ENCODE peak calls at places on chromosome X, in eight cellular contexts. One of them, this sample, is unnamed.

GRCh38 chrX:78333521-78333920 is 6.1 kb upstream of the CYSLTR1 start:
- DNase-seq in RWPE2: no peak
- DNase-seq in psoas muscle: no peak
- DNase-seq in A549: no peak
- DNase-seq in fibroblast of lung: no peak
- DNase-seq in OCI-LY7: peak
- DNase-seq in neuronal stem cell: no peak
- DNase-seq in ovary: no peak
- DNase-seq in this sample: no peak

GRCh38 chrX:142978130-142978684 is 47.5 kb upstream of the SPANXN4 start:
- DNase-seq in RWPE2: no peak
- DNase-seq in fibroblast of lung: no peak
- DNase-seq in A549: no peak
- DNase-seq in ovary: no peak
- DNase-seq in psoas muscle: no peak
- DNase-seq in neuronal stem cell: no peak
- DNase-seq in OCI-LY7: no peak
- DNase-seq in this sample: no peak

GRCh38 chrX:19839770-19840254 is 47.6 kb downstream of the SH3KBP1 start:
- DNase-seq in OCI-LY7: peak
- DNase-seq in psoas muscle: no peak
- DNase-seq in neuronal stem cell: no peak
- DNase-seq in ovary: no peak
- DNase-seq in fibroblast of lung: no peak
- DNase-seq in RWPE2: no peak
- DNase-seq in A549: no peak
- DNase-seq in this sample: peak

GRCh38 chrX:15142084-15142715 is 127.7 kb downstream of the ASB9 start:
- DNase-seq in A549: no peak
- DNase-seq in fibroblast of lung: no peak
- DNase-seq in RWPE2: no peak
- DNase-seq in psoas muscle: no peak
- DNase-seq in neuronal stem cell: no peak
- DNase-seq in ovary: no peak
- DNase-seq in OCI-LY7: no peak
- DNase-seq in this sample: peak

GRCh38 chrX:136030357-136031225 is 45.4 kb downstream of the SLC9A6 start:
- DNase-seq in fibroblast of lung: peak
- DNase-seq in neuronal stem cell: no peak
- DNase-seq in psoas muscle: peak
- DNase-seq in OCI-LY7: no peak
- DNase-seq in ovary: no peak
- DNase-seq in RWPE2: no peak
- DNase-seq in A549: no peak
- DNase-seq in this sample: no peak

GRCh38 chrX:136147966-136148365 is 633 bp downstream of the FHL1 start:
- DNase-seq in ovary: peak
- DNase-seq in A549: no peak
- DNase-seq in fibroblast of lung: no peak
- DNase-seq in OCI-LY7: no peak
- DNase-seq in RWPE2: no peak
- DNase-seq in psoas muscle: peak
- DNase-seq in neuronal stem cell: no peak
- DNase-seq in this sample: no peak

GRCh38 chrX:139078761-139079160 is 367.2 kb upstream of the FGF13 start:
- DNase-seq in OCI-LY7: no peak
- DNase-seq in psoas muscle: no peak
- DNase-seq in RWPE2: no peak
- DNase-seq in A549: no peak
- DNase-seq in neuronal stem cell: no peak
- DNase-seq in ovary: no peak
- DNase-seq in fibroblast of lung: peak
- DNase-seq in this sample: no peak

GRCh38 chrX:39507034-39507433 is 590.7 kb downstream of the BCOR start:
- DNase-seq in ovary: no peak
- DNase-seq in psoas muscle: no peak
- DNase-seq in fibroblast of lung: no peak
- DNase-seq in neuronal stem cell: no peak
- DNase-seq in RWPE2: no peak
- DNase-seq in A549: no peak
- DNase-seq in OCI-LY7: no peak
- DNase-seq in this sample: no peak

GRCh38 chrX:14948701-14949100 is 75.5 kb downstream of the MOSPD2 start:
- DNase-seq in fibroblast of lung: no peak
- DNase-seq in OCI-LY7: no peak
- DNase-seq in ovary: no peak
- DNase-seq in psoas muscle: no peak
- DNase-seq in A549: peak
- DNase-seq in RWPE2: no peak
- DNase-seq in neuronal stem cell: no peak
- DNase-seq in this sample: peak

GRCh38 chrX:53285591-53285990 is 4.2 kb upstream of the IQSEC2 start:
- DNase-seq in ovary: no peak
- DNase-seq in neuronal stem cell: no peak
- DNase-seq in A549: no peak
- DNase-seq in fibroblast of lung: no peak
- DNase-seq in OCI-LY7: no peak
- DNase-seq in RWPE2: no peak
- DNase-seq in psoas muscle: no peak
- DNase-seq in this sample: no peak

GRCh38 chrX:19991350-19991718 is 473 bp upstream of the BCLAF3 start:
- DNase-seq in fibroblast of lung: no peak
- DNase-seq in A549: no peak
- DNase-seq in psoas muscle: no peak
- DNase-seq in ovary: no peak
- DNase-seq in neuronal stem cell: no peak
- DNase-seq in RWPE2: no peak
- DNase-seq in OCI-LY7: peak
- DNase-seq in this sample: no peak

GRCh38 chrX:21800344-21800770 is 39.1 kb upstream of the MBTPS2 start:
- DNase-seq in fibroblast of lung: peak
- DNase-seq in ovary: no peak
- DNase-seq in OCI-LY7: no peak
- DNase-seq in psoas muscle: no peak
- DNase-seq in A549: peak
- DNase-seq in neuronal stem cell: no peak
- DNase-seq in RWPE2: no peak
- DNase-seq in this sample: peak

GRCh38 chrX:40199704-40200103 is 101.9 kb upstream of the BCOR start:
- DNase-seq in ovary: no peak
- DNase-seq in A549: no peak
- DNase-seq in fibroblast of lung: no peak
- DNase-seq in neuronal stem cell: no peak
- DNase-seq in OCI-LY7: no peak
- DNase-seq in RWPE2: no peak
- DNase-seq in psoas muscle: no peak
- DNase-seq in this sample: no peak

GRCh38 chrX:11881485-11882170 is 123.6 kb downstream of the MSL3 start:
- DNase-seq in ovary: no peak
- DNase-seq in psoas muscle: no peak
- DNase-seq in neuronal stem cell: no peak
- DNase-seq in A549: peak
- DNase-seq in RWPE2: no peak
- DNase-seq in fibroblast of lung: no peak
- DNase-seq in OCI-LY7: no peak
- DNase-seq in this sample: peak

GRCh38 chrX:47581731-47582647 is at the start of gene TIMP1:
- DNase-seq in neuronal stem cell: peak
- DNase-seq in A549: peak
- DNase-seq in fibroblast of lung: peak
- DNase-seq in RWPE2: peak
- DNase-seq in ovary: peak
- DNase-seq in OCI-LY7: no peak
- DNase-seq in psoas muscle: peak
- DNase-seq in this sample: peak

GRCh38 chrX:72243472-72243871 is 4.6 kb upstream of the ERCC6L start:
- DNase-seq in psoas muscle: no peak
- DNase-seq in neuronal stem cell: no peak
- DNase-seq in fibroblast of lung: peak
- DNase-seq in OCI-LY7: no peak
- DNase-seq in ovary: no peak
- DNase-seq in RWPE2: no peak
- DNase-seq in A549: no peak
- DNase-seq in this sample: peak

GRCh38 chrX:124217289-124218251 is 114.9 kb upstream of the TEX13D start:
- DNase-seq in ovary: no peak
- DNase-seq in OCI-LY7: peak
- DNase-seq in psoas muscle: no peak
- DNase-seq in neuronal stem cell: peak
- DNase-seq in A549: no peak
- DNase-seq in fibroblast of lung: no peak
- DNase-seq in RWPE2: peak
- DNase-seq in this sample: peak

GRCh38 chrX:94551831-94552230 is 877.8 kb downstream of the FAM133A start:
- DNase-seq in psoas muscle: no peak
- DNase-seq in A549: no peak
- DNase-seq in neuronal stem cell: no peak
- DNase-seq in ovary: no peak
- DNase-seq in OCI-LY7: no peak
- DNase-seq in fibroblast of lung: no peak
- DNase-seq in RWPE2: no peak
- DNase-seq in this sample: no peak

GRCh38 chrX:63961964-63962363 is 176.9 kb upstream of the ARHGEF9 start:
- DNase-seq in fibroblast of lung: no peak
- DNase-seq in psoas muscle: no peak
- DNase-seq in OCI-LY7: no peak
- DNase-seq in ovary: no peak
- DNase-seq in A549: no peak
- DNase-seq in RWPE2: no peak
- DNase-seq in neuronal stem cell: no peak
- DNase-seq in this sample: no peak

GRCh38 chrX:120380699-120381098 is 18.8 kb downstream of the ATP1B4 start:
- DNase-seq in OCI-LY7: peak
- DNase-seq in psoas muscle: no peak
- DNase-seq in RWPE2: no peak
- DNase-seq in fibroblast of lung: peak
- DNase-seq in A549: peak
- DNase-seq in neuronal stem cell: no peak
- DNase-seq in ovary: no peak
- DNase-seq in this sample: peak

GRCh38 chrX:27660878-27661277 is 70.7 kb downstream of the DCAF8L2 start:
- DNase-seq in RWPE2: no peak
- DNase-seq in neuronal stem cell: no peak
- DNase-seq in ovary: no peak
- DNase-seq in fibroblast of lung: no peak
- DNase-seq in psoas muscle: no peak
- DNase-seq in OCI-LY7: no peak
- DNase-seq in A549: no peak
- DNase-seq in this sample: no peak

GRCh38 chrX:120305531-120306145 is 5.6 kb downstream of the TMEM255A start:
- DNase-seq in RWPE2: no peak
- DNase-seq in ovary: no peak
- DNase-seq in fibroblast of lung: no peak
- DNase-seq in neuronal stem cell: no peak
- DNase-seq in A549: no peak
- DNase-seq in psoas muscle: no peak
- DNase-seq in OCI-LY7: no peak
- DNase-seq in this sample: no peak

DNA sequence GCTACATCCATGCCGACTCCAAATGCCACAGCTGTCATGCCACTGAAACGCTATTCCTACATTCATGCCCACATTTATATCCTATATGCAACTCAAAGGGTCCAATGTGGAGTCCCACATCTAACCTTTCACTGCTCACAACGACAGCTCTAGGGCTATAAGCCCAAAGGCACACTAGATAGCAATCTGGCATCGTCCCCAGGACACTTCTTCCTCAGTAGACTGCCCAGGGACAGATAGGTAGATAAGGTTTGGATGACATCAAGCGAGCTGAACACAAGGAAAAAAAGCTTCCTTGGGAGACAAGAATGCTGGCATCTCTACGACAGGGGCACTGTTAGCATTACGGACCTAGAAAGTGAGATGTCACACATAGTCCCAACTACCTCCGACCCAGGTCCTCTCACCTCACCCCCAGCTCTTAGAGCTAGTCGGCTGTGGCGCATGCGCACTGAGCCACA is 685 bp downstream of the RAB9B start:
- DNase-seq in fibroblast of lung: no peak
- DNase-seq in psoas muscle: no peak
- DNase-seq in OCI-LY7: no peak
- DNase-seq in RWPE2: no peak
- DNase-seq in neuronal stem cell: no peak
- DNase-seq in A549: peak
- DNase-seq in ovary: no peak
- DNase-seq in this sample: no peak
- H3K27ac ChIP-seq in fibroblast of lung: no peak
- H3K27ac ChIP-seq in psoas muscle: peak
- H3K27ac ChIP-seq in OCI-LY7: no peak
- H3K27ac ChIP-seq in RWPE2: no peak
- H3K27ac ChIP-seq in neuronal stem cell: no peak
- H3K27ac ChIP-seq in A549: no peak
- H3K27ac ChIP-seq in ovary: no peak
- H3K27ac ChIP-seq in this sample: no peak

DNA sequence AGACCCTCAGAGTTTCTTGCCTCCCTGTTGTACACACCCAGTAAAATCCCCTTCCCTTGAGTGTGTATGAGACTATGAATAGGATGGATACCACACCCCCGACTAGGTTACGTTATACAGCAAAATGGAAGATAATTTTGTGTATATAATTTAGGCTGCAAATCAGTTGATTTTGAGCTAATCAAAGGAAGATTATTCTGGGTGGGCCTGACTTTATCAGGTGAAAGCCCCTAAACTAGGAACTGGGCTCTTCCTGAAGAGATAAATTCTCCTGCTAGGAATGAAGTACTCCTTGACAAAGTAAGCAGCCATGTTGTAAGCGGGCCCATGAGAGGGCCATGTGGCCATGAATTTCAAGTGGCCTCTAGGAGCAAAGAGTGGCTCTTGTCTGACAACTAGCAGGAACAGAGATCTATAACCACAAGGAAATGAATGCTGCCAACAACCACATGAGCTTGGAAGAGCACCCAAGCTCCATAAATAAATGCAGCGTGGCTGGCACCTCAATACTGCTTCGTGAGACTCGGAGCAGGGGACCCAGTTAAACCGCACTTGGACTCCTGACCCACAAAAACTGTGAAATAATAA is 646.4 kb downstream of the IL1RAPL1 start:
- DNase-seq in neuronal stem cell: no peak
- DNase-seq in fibroblast of lung: no peak
- DNase-seq in A549: no peak
- DNase-seq in ovary: no peak
- DNase-seq in RWPE2: no peak
- DNase-seq in OCI-LY7: no peak
- DNase-seq in psoas muscle: no peak
- DNase-seq in this sample: no peak
- H3K27ac ChIP-seq in neuronal stem cell: no peak
- H3K27ac ChIP-seq in fibroblast of lung: no peak
- H3K27ac ChIP-seq in A549: no peak
- H3K27ac ChIP-seq in ovary: no peak
- H3K27ac ChIP-seq in RWPE2: no peak
- H3K27ac ChIP-seq in OCI-LY7: no peak
- H3K27ac ChIP-seq in psoas muscle: no peak
- H3K27ac ChIP-seq in this sample: no peak

GRCh38 chrX:13128104-13128503 is 83.7 kb upstream of the FAM9C start:
- DNase-seq in fibroblast of lung: peak
- DNase-seq in ovary: no peak
- DNase-seq in OCI-LY7: no peak
- DNase-seq in A549: no peak
- DNase-seq in neuronal stem cell: no peak
- DNase-seq in RWPE2: no peak
- DNase-seq in psoas muscle: no peak
- DNase-seq in this sample: peak
- H3K27ac ChIP-seq in fibroblast of lung: no peak
- H3K27ac ChIP-seq in ovary: no peak
- H3K27ac ChIP-seq in OCI-LY7: no peak
- H3K27ac ChIP-seq in A549: peak
- H3K27ac ChIP-seq in neuronal stem cell: no peak
- H3K27ac ChIP-seq in RWPE2: no peak
- H3K27ac ChIP-seq in psoas muscle: no peak
- H3K27ac ChIP-seq in this sample: no peak

GRCh38 chrX:13790206-13791131 is 26.4 kb downstream of the GPM6B start:
- DNase-seq in psoas muscle: no peak
- DNase-seq in neuronal stem cell: no peak
- DNase-seq in ovary: no peak
- DNase-seq in A549: no peak
- DNase-seq in RWPE2: no peak
- DNase-seq in OCI-LY7: no peak
- DNase-seq in fibroblast of lung: peak
- DNase-seq in this sample: no peak
- H3K27ac ChIP-seq in psoas muscle: no peak
- H3K27ac ChIP-seq in neuronal stem cell: no peak
- H3K27ac ChIP-seq in ovary: no peak
- H3K27ac ChIP-seq in A549: no peak
- H3K27ac ChIP-seq in RWPE2: no peak
- H3K27ac ChIP-seq in OCI-LY7: no peak
- H3K27ac ChIP-seq in fibroblast of lung: no peak
- H3K27ac ChIP-seq in this sample: peak

This sample was measured in mammary epithelial cell.